ENCODE peak calls at places on chromosomes 12 and 14, in five cellular contexts. P, K, C, A and X are unnamed samples.

GRCh38 chr12:26097046-26097878 is 27.6 kb downstream of the BHLHE41 start:
- DNase-seq in P (peak; percentile 72), K (peak; percentile 71), C (peak; percentile 53), A (peak; percentile 84), X (peak; percentile 67)

GRCh38 chr12:114976959-114977358 is 293.0 kb upstream of the TBX3 start:
- DNase-seq in P (no peak), C (no peak), A (no peak), K (peak; percentile 37), X (no peak)

GRCh38 chr12:121451931-121452330 is 52.0 kb downstream of the RNF34 start:
- DNase-seq in A (no peak), C (no peak), K (no peak), P (no peak), X (no peak)

GRCh38 chr14:44846232-44846824 is 115.4 kb downstream of the KLHL28 start:
- DNase-seq in A (no peak), C (peak; percentile 14), K (peak; percentile 21), P (peak; percentile 24), X (peak; percentile 45)

GRCh38 chr12:6294156-6294532 is 16.3 kb upstream of the PLEKHG6 start:
- DNase-seq in A (no peak), K (no peak), C (no peak), P (no peak), X (no peak)

GRCh38 chr14:92613681-92614260 is 100.2 kb downstream of the RIN3 start:
- DNase-seq in P (no peak), K (no peak), A (no peak), C (no peak), X (no peak)

GRCh38 chr12:76024102-76024781 is 7.3 kb downstream of the PHLDA1 start:
- DNase-seq in C (no peak), K (peak; percentile 15), P (no peak), A (no peak), X (no peak)

GRCh38 chr12:14769462-14769836 is 33.8 kb downstream of the WBP11 start:
- DNase-seq in K (no peak), A (no peak), C (peak; percentile 33), P (no peak), X (peak; percentile 22)

GRCh38 chr12:80472241-80472640 is 28.2 kb downstream of the PTPRQ start:
- DNase-seq in P (no peak), C (no peak), K (peak; percentile 14), A (no peak), X (no peak)

GRCh38 chr14:82724296-82724695 is 1190.6 kb upstream of the SEL1L start:
- DNase-seq in C (no peak), A (no peak), K (no peak), P (no peak), X (no peak)

GRCh38 chr12:49261726-49262125 is 3.2 kb upstream of the TUBA1C start:
- DNase-seq in K (peak; percentile 33), C (no peak), A (no peak), P (no peak), X (no peak)

GRCh38 chr12:59151243-59151642 is 230.9 kb upstream of the LRIG3 start:
- DNase-seq in P (no peak), A (no peak), K (peak; percentile 74), C (no peak), X (no peak)

GRCh38 chr12:130480887-130481286 is 143.2 kb downstream of the PIWIL1 start:
- DNase-seq in A (no peak), P (no peak), C (no peak), K (no peak), X (no peak)

GRCh38 chr14:36467332-36467731 is 52.7 kb downstream of the NKX2-1 start:
- DNase-seq in P (no peak), A (no peak), K (no peak), C (no peak), X (no peak)

GRCh38 chr12:75478395-75478794 is 2.2 kb upstream of the GLIPR1 start:
- DNase-seq in A (no peak), P (no peak), K (peak; percentile 60), C (no peak), X (no peak)

GRCh38 chr12:31519525-31519924 is 71.4 kb downstream of the DENND5B start:
- DNase-seq in K (no peak), A (no peak), P (no peak), C (no peak), X (no peak)

GRCh38 chr12:98758331-98758730 is 113.2 kb downstream of the APAF1 start:
- DNase-seq in A (peak; percentile 72), C (no peak), P (no peak), K (peak; percentile 83), X (no peak)

GRCh38 chr14:29273513-29273912 is 506.9 kb downstream of the FOXG1 start:
- DNase-seq in C (no peak), A (no peak), P (no peak), K (no peak), X (no peak)

GRCh38 chr12:3107071-3107583 is 29.9 kb downstream of the TSPAN9 start:
- DNase-seq in P (no peak), A (peak; percentile 75), C (no peak), K (peak; percentile 84), X (no peak)

GRCh38 chr14:105212541-105213305 is 31.6 kb upstream of the NUDT14 start:
- DNase-seq in K (no peak), C (no peak), P (no peak), A (no peak), X (no peak)

GRCh38 chr14:77023001-77023996 is 5.2 kb downstream of the IRF2BPL start:
- DNase-seq in K (peak; percentile 72), C (no peak), A (no peak), P (no peak), X (no peak)

GRCh38 chr12:12384601-12385321 is 27.9 kb downstream of the BORCS5 start:
- DNase-seq in A (no peak), K (peak; percentile 32), P (no peak), C (no peak), X (no peak)

GRCh38 chr12:32535260-32535999 is 136.1 kb downstream of the FGD4 start:
- DNase-seq in C (no peak), K (peak; percentile 74), P (no peak), A (peak; percentile 85), X (no peak)

GRCh38 chr14:22843123-22843925 is 6.9 kb downstream of the MMP14 start:
- DNase-seq in K (no peak), A (peak; percentile 59), P (peak; percentile 13), C (no peak), X (no peak)

GRCh38 chr14:73785834-73786631 is 65.6 kb upstream of the PTGR2 start:
- DNase-seq in P (peak; percentile 63), C (peak; percentile 51), A (peak; percentile 89), K (peak; percentile 86), X (no peak)
- TF ChIP-seq CTCF in P (peak; percentile 9), C (peak; percentile 43), A (peak; percentile 51), K (peak; percentile 38), X (no peak)

GRCh38 chr14:104135904-104136471 is 2.4 kb upstream of the KIF26A start:
- DNase-seq in P (no peak), C (no peak), A (peak; percentile 27), K (no peak), X (no peak)
- TF ChIP-seq CTCF in P (no peak), C (no peak), A (no peak), K (no peak), X (no peak)

GRCh38 chr14:42532194-42532593 is 925.5 kb downstream of the LRFN5 start:
- DNase-seq in K (no peak), A (no peak), C (no peak), P (no peak), X (no peak)
- TF ChIP-seq CTCF in K (no peak), A (no peak), C (no peak), P (no peak), X (no peak)

GRCh38 chr14:97833291-97833690 is 1036.1 kb downstream of the VRK1 start:
- DNase-seq in A (no peak), C (no peak), K (no peak), P (no peak), X (no peak)
- TF ChIP-seq CTCF in A (no peak), C (no peak), K (no peak), P (no peak), X (no peak)

DNA sequence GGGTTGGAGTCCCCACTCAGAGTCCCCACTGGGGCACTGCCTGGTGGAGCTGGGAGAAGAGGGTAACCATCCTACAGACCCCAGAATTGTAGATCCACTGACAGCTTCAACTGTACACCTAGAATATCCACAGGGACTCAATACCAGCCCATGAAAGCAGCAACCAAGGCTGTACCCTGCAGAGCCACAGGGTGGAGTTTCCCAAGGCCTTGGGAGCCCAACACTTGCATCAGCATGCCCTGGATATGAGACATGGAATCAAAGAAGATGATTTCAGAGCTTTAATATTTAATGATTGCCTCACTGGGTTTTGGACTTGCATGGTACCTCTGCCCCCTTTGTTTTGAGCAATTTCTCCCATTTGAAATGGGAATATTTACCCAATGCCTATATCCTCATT is 80.4 kb downstream of the RASSF9 start:
- DNase-seq in A (no peak), P (no peak), K (no peak), C (no peak), X (no peak)
- TF ChIP-seq CTCF in A (no peak), P (no peak), K (no peak), C (no peak), X (no peak)

GRCh38 chr12:43675048-43675904 is 83.3 kb downstream of the PUS7L start:
- DNase-seq in C (no peak), A (no peak), K (peak; percentile 7), P (no peak), X (no peak)

GRCh38 chr12:43676183-43676813 is 82.3 kb downstream of the PUS7L start:
- DNase-seq in P (no peak), C (peak; percentile 6), K (no peak), A (no peak), X (peak; percentile 51)
- TF ChIP-seq CTCF in P (peak; percentile 50), C (peak; percentile 48), K (peak; percentile 42), A (no peak), X (peak; percentile 56)